ENCODE peak calls at places on chromosome 17, in six cellular contexts. T is HCT116, S is GM12878, J is K562, G is HepG2, X is H1. A is an unnamed sample.

GRCh38 chr17:50908860-50909764 is 43.0 kb upstream of the TOB1 start:
- DNase-seq in T (no peak), S (no peak), J (no peak), G (peak; percentile 93), X (no peak), A (no peak)

GRCh38 chr17:51487947-51488346 is 227.6 kb downstream of the UTP18 start:
- DNase-seq in T (peak; percentile 77), S (no peak), J (peak; percentile 34), G (peak; percentile 33), X (no peak), A (peak; percentile 39)

GRCh38 chr17:64938925-64939474 is 19.7 kb upstream of the LRRC37A3 start:
- DNase-seq in T (no peak), S (no peak), J (peak; percentile 82), G (peak; percentile 58), X (peak; percentile 25), A (peak; percentile 9)

GRCh38 chr17:57954421-57955182 is 610 bp downstream of the CUEDC1 start:
- DNase-seq in T (no peak), S (no peak), J (no peak), G (no peak), X (no peak), A (peak; percentile 15)

GRCh38 chr17:57377094-57377493 is 120.8 kb downstream of the MSI2 start:
- DNase-seq in T (no peak), S (no peak), J (no peak), G (peak; percentile 67), X (no peak), A (no peak)

GRCh38 chr17:7951143-7951792 is 19.3 kb downstream of the CNTROB start:
- DNase-seq in T (no peak), S (peak; percentile 45), J (no peak), G (no peak), X (no peak), A (no peak)

GRCh38 chr17:13230908-13231307 is 213.1 kb upstream of the ELAC2 start:
- DNase-seq in T (no peak), S (no peak), J (no peak), G (no peak), X (no peak), A (no peak)

GRCh38 chr17:7838291-7839075 is 4.5 kb downstream of the KDM6B start:
- DNase-seq in T (no peak), S (no peak), J (peak; percentile 46), G (peak; percentile 41), X (no peak), A (no peak)

GRCh38 chr17:50111687-50112655 is 16.8 kb downstream of the PDK2 start:
- DNase-seq in T (no peak), S (no peak), J (no peak), G (peak; percentile 84), X (no peak), A (no peak)

GRCh38 chr17:51650772-51651171 is 390.4 kb downstream of the UTP18 start:
- DNase-seq in T (no peak), S (no peak), J (no peak), G (no peak), X (no peak), A (no peak)

GRCh38 chr17:35486920-35487727 is 38.6 kb upstream of the SLFN13 start:
- DNase-seq in T (no peak), S (peak; percentile 23), J (peak; percentile 23), G (no peak), X (no peak), A (no peak)

GRCh38 chr17:81196505-81197408 is 26.0 kb downstream of the CEP131 start:
- DNase-seq in T (no peak), S (no peak), J (no peak), G (no peak), X (no peak), A (no peak)

GRCh38 chr17:39812466-39812865 is 51.6 kb downstream of the IKZF3 start:
- DNase-seq in T (no peak), S (no peak), J (no peak), G (no peak), X (no peak), A (no peak)

GRCh38 chr17:61404702-61405046 is 5.0 kb downstream of the TBX2 start:
- DNase-seq in T (no peak), S (no peak), J (no peak), G (no peak), X (no peak), A (no peak)

GRCh38 chr17:6862822-6863221 is 31.3 kb upstream of the TEKT1 start:
- DNase-seq in T (no peak), S (no peak), J (no peak), G (no peak), X (no peak), A (no peak)

GRCh38 chr17:7133424-7133823 is 18.8 kb upstream of the ASGR2 start:
- DNase-seq in T (no peak), S (peak; percentile 36), J (peak; percentile 37), G (peak; percentile 74), X (no peak), A (peak; percentile 20)

GRCh38 chr17:72602517-72603345 is 481.9 kb downstream of the SOX9 start:
- DNase-seq in T (peak; percentile 72), S (no peak), J (no peak), G (no peak), X (peak; percentile 38), A (peak; percentile 61)

GRCh38 chr17:44214896-44215295 is 4.6 kb downstream of the UBTF start:
- DNase-seq in T (no peak), S (no peak), J (no peak), G (no peak), X (no peak), A (no peak)

GRCh38 chr17:39674702-39675389 is 6.6 kb downstream of the PNMT start:
- DNase-seq in T (no peak), S (no peak), J (peak; percentile 69), G (peak; percentile 81), X (no peak), A (no peak)

GRCh38 chr17:35051183-35051578 is 12.3 kb downstream of the RFFL start:
- DNase-seq in T (no peak), S (no peak), J (peak; percentile 59), G (peak; percentile 81), X (no peak), A (no peak)

GRCh38 chr17:8807070-8807550 is 7.9 kb upstream of the MFSD6L start:
- DNase-seq in T (no peak), S (peak; percentile 98), J (peak; percentile 13), G (no peak), X (no peak), A (no peak)

GRCh38 chr17:51015145-51015558 is 105.5 kb downstream of the SPAG9 start:
- DNase-seq in T (no peak), S (no peak), J (no peak), G (no peak), X (no peak), A (no peak)

GRCh38 chr17:9544221-9544620 is 31.4 kb downstream of the STX8 start:
- DNase-seq in T (no peak), S (no peak), J (no peak), G (no peak), X (no peak), A (no peak)

GRCh38 chr17:38970128-38970527 is 2.9 kb upstream of the FBXO47 start:
- DNase-seq in T (no peak), S (no peak), J (no peak), G (no peak), X (no peak), A (no peak)

GRCh38 chr17:21030375-21030774 is 12.4 kb downstream of the USP22 start:
- DNase-seq in T (no peak), S (no peak), J (no peak), G (no peak), X (no peak), A (no peak)
- H3K4me1 ChIP-seq in T (no peaks in the 10 kb centered on the region), S (peaks cover 13% of the 10 kb centered on the region), J (no peaks in the 10 kb centered on the region), G (peaks cover 23% of the 10 kb centered on the region), X (peaks cover 8% of the 10 kb centered on the region), A (peaks cover 5% of the 10 kb centered on the region)

DNA sequence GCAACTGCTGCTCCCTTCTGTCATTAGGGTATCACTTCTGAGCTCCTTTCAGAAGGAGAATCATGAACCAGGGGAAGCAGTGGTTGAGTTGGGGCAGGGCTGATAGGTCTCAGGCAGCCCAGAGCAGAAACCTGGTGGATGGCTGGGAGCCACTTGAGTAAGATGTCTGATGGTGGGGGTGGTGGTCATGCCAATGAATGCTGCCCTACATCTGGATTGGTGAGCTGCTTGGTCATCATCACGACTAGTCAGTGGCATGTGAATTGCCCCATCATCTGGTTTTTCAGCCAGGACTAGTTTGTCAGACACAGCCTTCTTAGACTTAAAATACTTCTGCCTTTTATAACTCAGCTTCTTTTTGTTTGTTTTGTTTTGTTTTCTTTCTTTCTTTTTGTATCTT is 2.6 kb downstream of the GID4 start:
- DNase-seq in T (no peak), S (no peak), J (no peak), G (no peak), X (no peak), A (no peak)
- TF ChIP-seq YY1 in T (no peak), S (no peak), J (no peak), G (no peak), X (no peak), A (no peak)

DNA sequence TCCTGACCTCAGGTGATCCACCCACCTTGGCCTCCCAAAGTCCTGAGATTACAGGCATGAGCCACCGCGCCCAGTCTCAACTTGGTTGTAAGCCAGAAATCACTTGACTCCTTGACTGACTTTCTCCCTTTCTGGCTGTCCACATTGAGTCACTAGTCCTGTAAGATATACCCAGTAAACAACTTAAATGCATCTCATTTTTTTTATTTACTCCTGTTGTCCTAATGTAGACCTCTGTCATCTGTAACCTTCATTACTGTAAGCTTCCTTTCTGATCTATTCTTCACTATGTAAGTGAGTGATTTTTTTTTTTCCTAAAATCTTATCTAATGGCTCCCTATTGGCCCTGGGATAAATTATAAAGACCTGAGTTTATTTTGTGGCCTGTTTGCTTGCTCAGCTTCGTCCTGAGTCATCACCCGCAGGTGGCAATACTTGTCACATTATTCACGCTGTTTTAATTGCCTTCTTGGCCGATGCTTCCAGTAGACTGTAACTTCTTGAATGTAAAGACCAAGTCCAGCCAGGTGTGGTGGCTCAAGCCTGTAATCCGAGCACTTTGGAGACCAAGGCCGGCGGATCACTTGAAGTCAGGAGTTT is 41.0 kb downstream of the PAFAH1B1 start:
- DNase-seq in T (peak; percentile 93), S (no peak), J (no peak), G (no peak), X (no peak), A (no peak)
- TF ChIP-seq ZNF274 in T (no peak), S (no peak), J (no peak), G (no peak), X (no peak), A (no peak)

GRCh38 chr17:28765038-28765437 is 21.2 kb downstream of the TRAF4 start:
- DNase-seq in T (no peak), S (no peak), J (no peak), G (no peak), X (no peak), A (no peak)

GRCh38 chr17:28760561-28760960 is 16.8 kb downstream of the TRAF4 start:
- DNase-seq in T (no peak), S (no peak), J (no peak), G (no peak), X (no peak), A (no peak)

GRCh38 chr17:28763137-28763799 is 19.5 kb downstream of the TRAF4 start:
- DNase-seq in T (no peak), S (no peak), J (no peak), G (no peak), X (no peak), A (no peak)

GRCh38 chr17:28760987-28761562 is 17.3 kb downstream of the TRAF4 start:
- DNase-seq in T (no peak), S (no peak), J (no peak), G (no peak), X (no peak), A (no peak)

DNA sequence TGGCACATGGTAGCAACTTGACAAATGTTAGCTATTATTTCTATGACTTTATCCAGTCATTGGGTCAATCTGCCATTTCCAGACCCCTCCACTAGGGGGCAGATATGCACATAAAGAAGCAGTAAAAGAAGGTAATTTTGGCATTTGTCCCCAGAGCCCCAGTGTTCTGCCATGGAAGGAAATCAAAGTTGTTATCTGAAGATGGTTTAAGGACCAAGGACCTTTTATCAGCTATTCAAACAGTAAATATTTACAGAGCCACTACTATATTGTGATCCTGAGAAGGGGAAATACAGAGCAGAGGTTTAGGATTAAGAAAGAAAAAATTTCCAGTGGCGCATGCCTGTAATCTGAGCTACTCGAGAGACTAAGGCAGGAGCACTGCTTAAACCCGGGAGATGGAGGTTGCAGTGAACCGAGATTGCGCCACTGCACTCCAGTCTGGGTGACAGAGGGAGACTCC is 20.0 kb downstream of the TRAF4 start:
- DNase-seq in T (peak; percentile 53), S (no peak), J (peak; percentile 79), G (peak; percentile 68), X (no peak), A (no peak)
- H3K4me1 ChIP-seq in T (peaks cover 13% of the 10 kb centered on the region), S (peaks cover 15% of the 10 kb centered on the region), J (peaks cover 3% of the 10 kb centered on the region), G (no peaks in the 10 kb centered on the region), X (peaks cover 25% of the 10 kb centered on the region), A (no peaks in the 10 kb centered on the region)